ENCODE peak calls at places on chromosomes 12 and 14, in five cellular contexts. One of them, this sample, is unnamed.

GRCh38 chr12:109153711-109154434 is 37.5 kb downstream of the ACACB start:
- DNase-seq in right lobe of liver: peak
- DNase-seq in foreskin fibroblast: no peak
- DNase-seq in mesothelial cell of epicardium: no peak
- DNase-seq in MCF 10A: peak
- DNase-seq in this sample: peak

GRCh38 chr12:95312656-95313055 is 95.0 kb downstream of the VEZT start:
- DNase-seq in right lobe of liver: no peak
- DNase-seq in foreskin fibroblast: no peak
- DNase-seq in mesothelial cell of epicardium: no peak
- DNase-seq in MCF 10A: no peak
- DNase-seq in this sample: no peak

GRCh38 chr12:109612975-109613502 is 39.4 kb downstream of the MVK start:
- DNase-seq in right lobe of liver: no peak
- DNase-seq in foreskin fibroblast: no peak
- DNase-seq in mesothelial cell of epicardium: no peak
- DNase-seq in MCF 10A: peak
- DNase-seq in this sample: no peak

GRCh38 chr14:99539503-99539902 is 58.3 kb downstream of the CCNK start:
- DNase-seq in right lobe of liver: no peak
- DNase-seq in foreskin fibroblast: no peak
- DNase-seq in mesothelial cell of epicardium: no peak
- DNase-seq in MCF 10A: no peak
- DNase-seq in this sample: no peak

GRCh38 chr12:69405466-69405865 is 45.9 kb downstream of the YEATS4 start:
- DNase-seq in right lobe of liver: no peak
- DNase-seq in foreskin fibroblast: peak
- DNase-seq in mesothelial cell of epicardium: no peak
- DNase-seq in MCF 10A: peak
- DNase-seq in this sample: no peak

GRCh38 chr12:2283480-2283879 is 230.7 kb downstream of the CACNA1C start:
- DNase-seq in right lobe of liver: no peak
- DNase-seq in foreskin fibroblast: no peak
- DNase-seq in mesothelial cell of epicardium: no peak
- DNase-seq in MCF 10A: no peak
- DNase-seq in this sample: no peak

GRCh38 chr14:69317780-69318179 is 57.8 kb downstream of the GALNT16 start:
- DNase-seq in right lobe of liver: no peak
- DNase-seq in foreskin fibroblast: peak
- DNase-seq in mesothelial cell of epicardium: no peak
- DNase-seq in MCF 10A: no peak
- DNase-seq in this sample: no peak

GRCh38 chr14:68549966-68550705 is 242.7 kb downstream of the ZFP36L1 start:
- DNase-seq in right lobe of liver: no peak
- DNase-seq in foreskin fibroblast: peak
- DNase-seq in mesothelial cell of epicardium: no peak
- DNase-seq in MCF 10A: peak
- DNase-seq in this sample: no peak

GRCh38 chr12:111444706-111445310 is 39.1 kb downstream of the SH2B3 start:
- DNase-seq in right lobe of liver: no peak
- DNase-seq in foreskin fibroblast: no peak
- DNase-seq in mesothelial cell of epicardium: peak
- DNase-seq in MCF 10A: no peak
- DNase-seq in this sample: no peak

GRCh38 chr14:56803816-56804535 is 6.3 kb downstream of the OTX2 start:
- DNase-seq in right lobe of liver: no peak
- DNase-seq in foreskin fibroblast: no peak
- DNase-seq in mesothelial cell of epicardium: no peak
- DNase-seq in MCF 10A: no peak
- DNase-seq in this sample: no peak

GRCh38 chr14:20454359-20454644 is 310 bp downstream of the OSGEP start:
- DNase-seq in right lobe of liver: no peak
- DNase-seq in foreskin fibroblast: no peak
- DNase-seq in mesothelial cell of epicardium: no peak
- DNase-seq in MCF 10A: no peak
- DNase-seq in this sample: no peak

GRCh38 chr12:20404576-20405346 is 36.4 kb downstream of the PDE3A start:
- DNase-seq in right lobe of liver: no peak
- DNase-seq in foreskin fibroblast: no peak
- DNase-seq in mesothelial cell of epicardium: no peak
- DNase-seq in MCF 10A: peak
- DNase-seq in this sample: no peak

GRCh38 chr14:81427348-81428058 is 27.4 kb upstream of the STON2 start:
- DNase-seq in right lobe of liver: no peak
- DNase-seq in foreskin fibroblast: no peak
- DNase-seq in mesothelial cell of epicardium: no peak
- DNase-seq in MCF 10A: no peak
- DNase-seq in this sample: peak

GRCh38 chr12:6866920-6867406 is 368 bp upstream of the TPI1 start:
- DNase-seq in right lobe of liver: peak
- DNase-seq in foreskin fibroblast: no peak
- DNase-seq in mesothelial cell of epicardium: no peak
- DNase-seq in MCF 10A: no peak
- DNase-seq in this sample: no peak

GRCh38 chr12:12660201-12660600 is 35.8 kb downstream of the GPR19 start:
- DNase-seq in right lobe of liver: no peak
- DNase-seq in foreskin fibroblast: no peak
- DNase-seq in mesothelial cell of epicardium: no peak
- DNase-seq in MCF 10A: no peak
- DNase-seq in this sample: no peak

GRCh38 chr12:89451876-89452275 is 72.7 kb downstream of the GALNT4 start:
- DNase-seq in right lobe of liver: no peak
- DNase-seq in foreskin fibroblast: peak
- DNase-seq in mesothelial cell of epicardium: no peak
- DNase-seq in MCF 10A: peak
- DNase-seq in this sample: peak

GRCh38 chr14:32129124-32129523 is 52.0 kb downstream of the ARHGAP5 start:
- DNase-seq in right lobe of liver: no peak
- DNase-seq in foreskin fibroblast: peak
- DNase-seq in mesothelial cell of epicardium: no peak
- DNase-seq in MCF 10A: no peak
- DNase-seq in this sample: no peak

GRCh38 chr14:94768521-94769412 is 1.1 kb downstream of the GSC start:
- DNase-seq in right lobe of liver: no peak
- DNase-seq in foreskin fibroblast: no peak
- DNase-seq in mesothelial cell of epicardium: no peak
- DNase-seq in MCF 10A: no peak
- DNase-seq in this sample: peak

GRCh38 chr12:6212086-6212485 is 11.9 kb downstream of the CD9 start:
- DNase-seq in right lobe of liver: no peak
- DNase-seq in foreskin fibroblast: no peak
- DNase-seq in mesothelial cell of epicardium: no peak
- DNase-seq in MCF 10A: no peak
- DNase-seq in this sample: no peak

GRCh38 chr12:5953835-5954586 is 9.0 kb upstream of the ANO2 start:
- DNase-seq in right lobe of liver: no peak
- DNase-seq in foreskin fibroblast: no peak
- DNase-seq in mesothelial cell of epicardium: no peak
- DNase-seq in MCF 10A: no peak
- DNase-seq in this sample: no peak

GRCh38 chr14:69101331-69101826 is 51.5 kb downstream of the DCAF5 start:
- DNase-seq in right lobe of liver: no peak
- DNase-seq in foreskin fibroblast: peak
- DNase-seq in mesothelial cell of epicardium: no peak
- DNase-seq in MCF 10A: peak
- DNase-seq in this sample: no peak

GRCh38 chr12:104521731-104522130 is 65.0 kb downstream of the CHST11 start:
- DNase-seq in right lobe of liver: no peak
- DNase-seq in foreskin fibroblast: peak
- DNase-seq in mesothelial cell of epicardium: no peak
- DNase-seq in MCF 10A: peak
- DNase-seq in this sample: no peak

GRCh38 chr12:120538281-120539156 is 4.4 kb downstream of the RNF10 start:
- DNase-seq in right lobe of liver: peak
- DNase-seq in foreskin fibroblast: peak
- DNase-seq in mesothelial cell of epicardium: no peak
- DNase-seq in MCF 10A: peak
- DNase-seq in this sample: no peak

GRCh38 chr14:100076630-100077029 is 11.4 kb downstream of the EVL start:
- DNase-seq in right lobe of liver: no peak
- DNase-seq in foreskin fibroblast: peak
- DNase-seq in mesothelial cell of epicardium: no peak
- DNase-seq in MCF 10A: peak
- DNase-seq in this sample: no peak

GRCh38 chr12:121514184-121514742 is 66.6 kb downstream of the KDM2B start:
- DNase-seq in right lobe of liver: no peak
- DNase-seq in foreskin fibroblast: no peak
- DNase-seq in mesothelial cell of epicardium: no peak
- DNase-seq in MCF 10A: no peak
- DNase-seq in this sample: no peak

GRCh38 chr12:57765003-57765697 is 1.7 kb downstream of the CYP27B1 start:
- DNase-seq in right lobe of liver: no peak
- DNase-seq in foreskin fibroblast: peak
- DNase-seq in mesothelial cell of epicardium: no peak
- DNase-seq in MCF 10A: peak
- DNase-seq in this sample: peak
- TF ChIP-seq CTCF in right lobe of liver: no peak
- TF ChIP-seq CTCF in foreskin fibroblast: peak
- TF ChIP-seq CTCF in mesothelial cell of epicardium: no peak
- TF ChIP-seq CTCF in MCF 10A: peak
- TF ChIP-seq CTCF in this sample: no peak

DNA sequence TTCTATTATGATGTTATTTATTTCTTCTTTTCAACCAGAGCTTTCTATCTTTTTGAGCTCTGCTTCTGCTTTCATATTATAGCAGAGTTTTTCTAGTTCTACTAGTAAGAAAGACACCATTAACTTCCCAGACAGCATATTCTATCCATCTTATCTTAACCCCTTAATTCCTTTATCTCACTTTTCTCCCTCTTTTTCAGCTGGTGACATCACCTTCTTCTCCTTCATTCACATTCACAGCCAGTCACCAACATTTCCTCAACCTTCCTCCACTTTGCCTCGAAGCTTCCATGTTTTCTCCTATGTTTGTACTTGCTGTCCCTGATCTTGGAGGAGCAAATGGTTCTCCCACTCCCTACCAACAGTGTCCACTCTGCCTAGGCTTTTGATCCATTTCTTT is 3.5 kb upstream of the CSRP2 start:
- DNase-seq in right lobe of liver: no peak
- DNase-seq in foreskin fibroblast: no peak
- DNase-seq in mesothelial cell of epicardium: no peak
- DNase-seq in MCF 10A: no peak
- DNase-seq in this sample: no peak
- TF ChIP-seq CTCF in right lobe of liver: no peak
- TF ChIP-seq CTCF in foreskin fibroblast: no peak
- TF ChIP-seq CTCF in mesothelial cell of epicardium: no peak
- TF ChIP-seq CTCF in MCF 10A: no peak
- TF ChIP-seq CTCF in this sample: no peak

GRCh38 chr12:47940773-47941474 is 22.5 kb upstream of the TMEM106C start:
- DNase-seq in right lobe of liver: no peak
- DNase-seq in foreskin fibroblast: no peak
- DNase-seq in mesothelial cell of epicardium: no peak
- DNase-seq in MCF 10A: no peak
- DNase-seq in this sample: no peak

GRCh38 chr12:47944685-47945340 is 18.6 kb upstream of the TMEM106C start:
- DNase-seq in right lobe of liver: no peak
- DNase-seq in foreskin fibroblast: no peak
- DNase-seq in mesothelial cell of epicardium: no peak
- DNase-seq in MCF 10A: no peak
- DNase-seq in this sample: no peak

GRCh38 chr12:47941475-47942326 is 21.7 kb upstream of the TMEM106C start:
- DNase-seq in right lobe of liver: no peak
- DNase-seq in foreskin fibroblast: no peak
- DNase-seq in mesothelial cell of epicardium: no peak
- DNase-seq in MCF 10A: no peak
- DNase-seq in this sample: no peak

GRCh38 chr12:47943492-47944359 is 19.7 kb upstream of the TMEM106C start:
- DNase-seq in right lobe of liver: no peak
- DNase-seq in foreskin fibroblast: no peak
- DNase-seq in mesothelial cell of epicardium: no peak
- DNase-seq in MCF 10A: no peak
- DNase-seq in this sample: no peak

DNA sequence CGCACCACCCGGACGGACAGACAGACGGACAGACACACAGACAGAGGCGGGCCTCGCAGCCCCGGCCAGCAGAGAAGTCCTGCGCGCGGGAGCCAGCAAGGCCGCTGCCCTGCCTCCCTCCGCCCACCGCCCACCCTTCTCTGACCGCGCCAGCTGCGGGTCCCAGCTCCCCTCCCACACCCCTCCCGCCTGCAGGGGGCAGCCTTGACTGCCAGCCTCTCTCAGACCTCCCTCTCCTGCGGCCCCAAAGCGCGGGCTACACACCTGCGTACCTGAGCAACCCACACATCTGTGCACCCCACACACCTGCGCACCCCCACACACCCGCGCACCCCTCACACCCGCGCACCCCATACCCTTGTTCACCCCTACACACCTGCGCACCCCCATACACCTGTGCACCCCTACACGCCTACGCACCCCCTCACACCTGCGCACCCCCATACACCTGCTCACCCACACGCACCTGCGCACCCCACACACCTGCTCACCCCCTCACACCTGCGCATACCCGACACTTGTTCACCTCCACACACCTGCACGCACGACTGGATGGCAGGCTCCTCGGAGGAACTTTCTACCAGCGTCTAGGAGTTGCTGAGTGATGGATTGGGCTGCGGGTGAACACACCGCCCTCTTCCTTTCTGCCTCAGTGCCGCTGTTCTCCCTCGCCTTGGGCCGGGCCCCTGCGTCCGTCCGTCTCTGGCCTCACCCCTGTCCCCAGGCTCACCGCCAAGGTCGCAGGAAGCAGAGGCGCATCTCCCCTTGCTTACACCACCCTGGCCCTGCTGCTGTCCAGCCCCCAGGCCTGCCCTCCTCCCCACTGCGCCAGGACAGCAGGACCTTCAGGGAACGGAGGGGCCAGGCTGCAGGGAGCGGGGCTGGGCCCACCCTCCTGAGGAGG is 20.8 kb upstream of the TMEM106C start:
- DNase-seq in right lobe of liver: no peak
- DNase-seq in foreskin fibroblast: no peak
- DNase-seq in mesothelial cell of epicardium: no peak
- DNase-seq in MCF 10A: no peak
- DNase-seq in this sample: peak
- TF ChIP-seq CTCF in right lobe of liver: no peak
- TF ChIP-seq CTCF in foreskin fibroblast: no peak
- TF ChIP-seq CTCF in mesothelial cell of epicardium: no peak
- TF ChIP-seq CTCF in MCF 10A: no peak
- TF ChIP-seq CTCF in this sample: no peak

DNA sequence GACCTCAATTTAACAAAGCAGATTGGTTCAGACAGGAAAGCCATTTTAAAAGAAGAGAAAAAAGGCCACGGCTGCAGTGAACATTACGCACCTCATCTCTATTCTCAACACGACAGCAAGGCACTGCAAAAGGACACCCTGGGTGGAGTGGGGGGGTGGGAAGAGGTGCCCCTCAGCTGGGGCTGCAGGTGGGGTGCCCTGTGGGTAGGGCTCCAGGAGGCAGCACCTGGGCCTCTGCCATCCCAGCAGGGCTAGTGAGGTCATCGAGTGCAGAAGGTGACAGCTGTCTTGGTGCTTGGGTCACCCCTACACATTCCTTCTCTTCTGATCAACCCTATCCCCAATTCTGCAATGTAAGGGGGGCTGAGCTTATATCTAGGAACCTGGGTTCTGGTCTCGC is 142.9 kb upstream of the PRMT8 start:
- DNase-seq in right lobe of liver: no peak
- DNase-seq in foreskin fibroblast: no peak
- DNase-seq in mesothelial cell of epicardium: no peak
- DNase-seq in MCF 10A: no peak
- DNase-seq in this sample: no peak
- TF ChIP-seq CTCF in right lobe of liver: no peak
- TF ChIP-seq CTCF in foreskin fibroblast: no peak
- TF ChIP-seq CTCF in mesothelial cell of epicardium: no peak
- TF ChIP-seq CTCF in MCF 10A: no peak
- TF ChIP-seq CTCF in this sample: no peak

GRCh38 chr12:122519418-122519817 is 7.3 kb downstream of the RSRC2 start:
- DNase-seq in right lobe of liver: no peak
- DNase-seq in foreskin fibroblast: no peak
- DNase-seq in mesothelial cell of epicardium: no peak
- DNase-seq in MCF 10A: no peak
- DNase-seq in this sample: no peak
- TF ChIP-seq CTCF in right lobe of liver: no peak
- TF ChIP-seq CTCF in foreskin fibroblast: no peak
- TF ChIP-seq CTCF in mesothelial cell of epicardium: no peak
- TF ChIP-seq CTCF in MCF 10A: no peak
- TF ChIP-seq CTCF in this sample: no peak